ENCODE peak calls at places on chromosome 9, in eight cellular contexts. D is uterus, R is BE2C, B is right cardiac atrium, G is tibial artery, P is colonic mucosa, E is IMR-90, M is fibroblast of lung. S is an unnamed sample.

GRCh38 chr9:69460002-69460401 is 135.0 kb downstream of the ENTREP1 start:
- DNase-seq in D (no peak), R (no peak), B (no peak), G (no peak), P (peak; percentile 6), E (no peak), M (no peak), S (no peak)

GRCh38 chr9:71931166-71931565 is 19.7 kb downstream of the C9orf85 start:
- DNase-seq in D (no peak), R (no peak), B (no peak), G (no peak), P (no peak), E (peak; percentile 15), M (no peak), S (no peak)

GRCh38 chr9:130949188-130950038 is 10.4 kb upstream of the FIBCD1 start:
- DNase-seq in D (no peak), R (no peak), B (no peak), G (no peak), P (no peak), E (no peak), M (no peak), S (peak; percentile 58)

GRCh38 chr9:29750062-29750461 is 2176.8 kb upstream of the C9orf72 start:
- DNase-seq in D (no peak), R (no peak), B (no peak), G (no peak), P (no peak), E (no peak), M (peak; percentile 64), S (no peak)

GRCh38 chr9:135479469-135480052 is at the start of gene PPP1R26:
- DNase-seq in D (no peak), R (no peak), B (peak; percentile 79), G (no peak), P (no peak), E (no peak), M (no peak), S (peak; percentile 10)

GRCh38 chr9:86519216-86519615 is 165.0 kb upstream of the TUT7 start:
- DNase-seq in D (no peak), R (no peak), B (no peak), G (no peak), P (no peak), E (peak; percentile 39), M (no peak), S (no peak)

GRCh38 chr9:76716270-76716669 is 48.0 kb upstream of the PCA3 start:
- DNase-seq in D (no peak), R (no peak), B (no peak), G (no peak), P (no peak), E (no peak), M (peak; percentile 53), S (no peak)

GRCh38 chr9:6645153-6646027 is at the start of gene GLDC:
- DNase-seq in D (no peak), R (peak; percentile 39), B (peak; percentile 73), G (peak; percentile 21), P (peak; percentile 57), E (no peak), M (peak; percentile 20), S (peak; percentile 69)

GRCh38 chr9:135353935-135354334 is 125.6 kb upstream of the PPP1R26 start:
- DNase-seq in D (no peak), R (no peak), B (peak; percentile 5), G (no peak), P (no peak), E (no peak), M (no peak), S (no peak)

GRCh38 chr9:108056083-108056804 is 566.7 kb upstream of the KLF4 start:
- DNase-seq in D (no peak), R (no peak), B (no peak), G (no peak), P (no peak), E (peak; percentile 78), M (peak; percentile 67), S (no peak)

GRCh38 chr9:108050894-108051293 is 561.3 kb upstream of the KLF4 start:
- DNase-seq in D (no peak), R (no peak), B (no peak), G (no peak), P (peak; percentile 35), E (no peak), M (no peak), S (peak; percentile 66)

GRCh38 chr9:108056805-108057386 is 567.3 kb upstream of the KLF4 start:
- DNase-seq in D (no peak), R (no peak), B (no peak), G (no peak), P (no peak), E (peak; percentile 88), M (peak; percentile 89), S (no peak)

GRCh38 chr9:108052431-108053080 is 563.0 kb upstream of the KLF4 start:
- DNase-seq in D (no peak), R (no peak), B (no peak), G (no peak), P (no peak), E (no peak), M (no peak), S (no peak)

DNA sequence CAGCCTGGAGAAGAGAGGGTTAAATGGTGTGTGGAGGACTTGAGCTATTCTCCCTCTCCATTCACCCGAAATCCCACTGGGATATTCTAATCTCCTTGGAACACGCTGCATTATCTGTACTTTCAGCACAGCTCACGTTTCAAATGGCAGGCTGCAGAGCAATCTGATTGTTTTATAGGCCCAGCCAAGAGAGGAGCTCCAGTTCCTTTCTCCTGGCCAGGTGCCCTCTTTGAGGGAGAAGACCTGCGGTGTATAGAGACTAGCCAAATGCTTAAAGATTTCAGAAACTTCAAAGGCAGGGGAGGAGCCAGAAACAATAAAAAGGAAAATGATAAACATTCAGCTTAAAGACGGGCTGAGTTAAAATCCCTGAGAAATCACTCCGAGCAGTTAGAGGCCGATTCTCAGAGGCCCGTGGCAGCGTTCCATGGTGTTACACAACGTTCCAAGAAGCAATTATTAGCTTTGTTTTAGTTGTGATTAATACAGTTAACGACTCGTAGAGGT is 564.0 kb upstream of the KLF4 start:
- DNase-seq in D (peak; percentile 90), R (peak; percentile 38), B (peak; percentile 79), G (peak; percentile 82), P (peak; percentile 81), E (peak; percentile 80), M (peak; percentile 87), S (peak; percentile 74)
- H3K4me3 ChIP-seq in D (no peak overlapping the region), R (no peak overlapping the region), B (no peak overlapping the region), G (no peak overlapping the region), P (no peak overlapping the region), E (no peak overlapping the region), M (no peak overlapping the region), S (no peak overlapping the region)

GRCh38 chr9:123843703-123844102 is 86.2 kb downstream of the DENND1A start:
- DNase-seq in D (no peak), R (no peak), B (no peak), G (no peak), P (no peak), E (no peak), M (no peak), S (no peak)
- H3K9me3 ChIP-seq in D (no peaks in the 10 kb centered on the region), R (no peaks in the 10 kb centered on the region), B (peaks cover 2% of the 10 kb centered on the region), G (peaks cover 9% of the 10 kb centered on the region), P (no peaks in the 10 kb centered on the region), E (peaks cover 11% of the 10 kb centered on the region), M (no peaks in the 10 kb centered on the region), S (no peaks in the 10 kb centered on the region)

GRCh38 chr9:128091144-128091543 is 23.1 kb downstream of the SLC25A25 start:
- DNase-seq in D (peak; percentile 87), R (peak; percentile 91), B (peak; percentile 87), G (peak; percentile 86), P (no peak), E (peak; percentile 91), M (peak; percentile 95), S (no peak)
- H3K4me3 ChIP-seq in D (peak overlapping the region; percentile 27), R (peak overlapping the region; percentile 42), B (no peak overlapping the region), G (peak overlapping the region; percentile 12), P (no peak overlapping the region), E (no peak overlapping the region), M (peak overlapping the region; percentile 26), S (no peak overlapping the region)

GRCh38 chr9:96813607-96814006 is 35.7 kb upstream of the ZNF510 start:
- DNase-seq in D (no peak), R (no peak), B (no peak), G (no peak), P (no peak), E (no peak), M (no peak), S (no peak)

GRCh38 chr9:96818535-96818934 is 35.8 kb downstream of the ZNF782 start:
- DNase-seq in D (no peak), R (no peak), B (no peak), G (no peak), P (no peak), E (no peak), M (no peak), S (no peak)

DNA sequence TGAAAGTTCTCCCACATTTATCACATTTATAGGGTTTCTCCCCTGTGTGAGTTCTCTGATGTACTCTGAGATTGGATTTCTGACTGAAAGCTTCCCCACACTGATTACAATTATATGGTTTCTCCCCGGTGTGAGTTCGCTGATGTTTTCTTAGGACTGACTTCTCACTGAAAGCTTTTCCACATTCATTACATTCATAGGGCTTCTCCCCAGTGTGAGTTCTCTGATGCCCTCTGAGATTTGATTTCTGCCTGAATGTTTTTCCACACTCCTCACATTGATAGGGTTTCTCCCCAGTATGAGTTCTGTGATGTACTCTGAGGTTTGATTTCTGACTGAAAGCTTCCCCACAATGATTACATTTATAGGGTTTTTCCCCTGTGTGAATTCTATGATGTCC is 36.3 kb downstream of the ZNF782 start:
- DNase-seq in D (no peak), R (no peak), B (no peak), G (no peak), P (no peak), E (no peak), M (no peak), S (no peak)
- H3K9me3 ChIP-seq in D (peaks cover 3% of the 10 kb centered on the region), R (peaks cover 8% of the 10 kb centered on the region), B (peaks cover 11% of the 10 kb centered on the region), G (peaks cover 16% of the 10 kb centered on the region), P (peaks cover 22% of the 10 kb centered on the region), E (peaks cover 49% of the 10 kb centered on the region), M (peaks cover 2% of the 10 kb centered on the region), S (no peaks in the 10 kb centered on the region)

GRCh38 chr9:129566563-129567266 is 54.2 kb downstream of the C9orf50 start:
- DNase-seq in D (no peak), R (no peak), B (no peak), G (no peak), P (no peak), E (no peak), M (no peak), S (no peak)
- H3K4me3 ChIP-seq in D (no peak overlapping the region), R (no peak overlapping the region), B (no peak overlapping the region), G (no peak overlapping the region), P (no peak overlapping the region), E (no peak overlapping the region), M (no peak overlapping the region), S (no peak overlapping the region)

DNA sequence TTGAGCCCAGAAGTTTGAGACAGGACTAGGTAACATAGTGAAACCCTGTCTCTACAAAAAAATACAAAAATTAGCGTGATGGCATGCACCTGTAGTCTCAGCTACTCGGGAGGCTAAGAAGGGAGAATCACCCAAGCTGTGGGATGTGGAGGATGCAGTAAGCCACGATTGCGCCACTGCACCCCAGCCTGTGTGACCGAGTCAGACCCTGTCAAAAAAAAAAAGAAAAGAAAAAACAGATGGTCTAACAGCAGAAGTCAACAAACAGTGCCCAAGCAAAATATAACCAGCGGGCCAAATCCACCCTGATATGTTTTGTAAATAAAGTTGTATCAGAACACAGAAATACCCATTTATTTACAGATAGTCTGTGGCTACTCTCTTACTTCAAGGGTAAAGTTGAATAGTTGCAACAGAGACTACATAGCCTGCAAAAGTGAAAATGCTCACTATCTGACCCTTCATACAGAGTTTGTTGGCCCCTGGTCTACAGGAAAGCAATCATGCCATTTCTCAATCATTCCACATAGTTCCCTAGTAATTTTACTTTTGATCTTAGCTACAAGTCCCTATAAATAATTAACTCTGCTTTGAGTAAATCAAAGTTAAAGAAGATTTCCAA is 383.7 kb downstream of the TLE1 start:
- DNase-seq in D (no peak), R (no peak), B (no peak), G (no peak), P (no peak), E (no peak), M (no peak), S (no peak)
- H3K9me3 ChIP-seq in D (peaks cover 4% of the 10 kb centered on the region), R (no peaks in the 10 kb centered on the region), B (no peaks in the 10 kb centered on the region), G (no peaks in the 10 kb centered on the region), P (no peaks in the 10 kb centered on the region), E (peaks cover 3% of the 10 kb centered on the region), M (no peaks in the 10 kb centered on the region), S (no peaks in the 10 kb centered on the region)